ENCODE peak calls at places on chromosomes 12 and 14, in seven cellular contexts. One of them, this sample, is unnamed. For H3K4me1, the result is how much of the 10 kb centered on the place peaks cover.

GRCh38 chr12:79420146-79420618 is 270.6 kb downstream of the PAWR start:
- DNase-seq in Panc1: peak
- DNase-seq in tibial nerve: no peak
- DNase-seq in hepatocyte: peak
- DNase-seq in CD4-positive, CD25-positive, alpha-beta regulatory T cell: no peak
- DNase-seq in A549: peak
- DNase-seq in heart left ventricle: no peak
- DNase-seq in this sample: peak

GRCh38 chr14:93991212-93991611 is 5.9 kb upstream of the CCDC197 start:
- DNase-seq in heart left ventricle: no peak
- DNase-seq in tibial nerve: no peak
- DNase-seq in hepatocyte: no peak
- DNase-seq in Panc1: no peak
- DNase-seq in A549: no peak
- DNase-seq in CD4-positive, CD25-positive, alpha-beta regulatory T cell: no peak
- DNase-seq in this sample: no peak

GRCh38 chr14:55446127-55446736 is 5.8 kb upstream of the TBPL2 start:
- DNase-seq in A549: peak
- DNase-seq in tibial nerve: no peak
- DNase-seq in Panc1: no peak
- DNase-seq in CD4-positive, CD25-positive, alpha-beta regulatory T cell: peak
- DNase-seq in heart left ventricle: peak
- DNase-seq in hepatocyte: peak
- DNase-seq in this sample: peak

GRCh38 chr12:102847131-102847530 is 69.9 kb downstream of the PAH start:
- DNase-seq in tibial nerve: no peak
- DNase-seq in Panc1: no peak
- DNase-seq in CD4-positive, CD25-positive, alpha-beta regulatory T cell: no peak
- DNase-seq in A549: no peak
- DNase-seq in hepatocyte: no peak
- DNase-seq in heart left ventricle: no peak
- DNase-seq in this sample: no peak

GRCh38 chr14:30573203-30573814 is 14.4 kb downstream of the G2E3 start:
- DNase-seq in Panc1: no peak
- DNase-seq in tibial nerve: no peak
- DNase-seq in hepatocyte: no peak
- DNase-seq in A549: no peak
- DNase-seq in heart left ventricle: no peak
- DNase-seq in CD4-positive, CD25-positive, alpha-beta regulatory T cell: no peak
- DNase-seq in this sample: no peak

GRCh38 chr12:58413794-58414193 is 472.4 kb downstream of the ATP23 start:
- DNase-seq in hepatocyte: peak
- DNase-seq in A549: no peak
- DNase-seq in CD4-positive, CD25-positive, alpha-beta regulatory T cell: no peak
- DNase-seq in Panc1: no peak
- DNase-seq in heart left ventricle: no peak
- DNase-seq in tibial nerve: no peak
- DNase-seq in this sample: no peak

GRCh38 chr14:68692916-68693771 is 99.7 kb downstream of the ZFP36L1 start:
- DNase-seq in Panc1: no peak
- DNase-seq in A549: no peak
- DNase-seq in tibial nerve: no peak
- DNase-seq in hepatocyte: no peak
- DNase-seq in heart left ventricle: no peak
- DNase-seq in CD4-positive, CD25-positive, alpha-beta regulatory T cell: no peak
- DNase-seq in this sample: no peak

GRCh38 chr14:35044939-35045797 is 904 bp upstream of the FAM177A1 start:
- DNase-seq in A549: no peak
- DNase-seq in tibial nerve: no peak
- DNase-seq in Panc1: no peak
- DNase-seq in hepatocyte: peak
- DNase-seq in CD4-positive, CD25-positive, alpha-beta regulatory T cell: peak
- DNase-seq in heart left ventricle: no peak
- DNase-seq in this sample: no peak

GRCh38 chr14:104598461-104599273 is 5.9 kb downstream of the TMEM179 start:
- DNase-seq in Panc1: no peak
- DNase-seq in A549: no peak
- DNase-seq in heart left ventricle: peak
- DNase-seq in tibial nerve: no peak
- DNase-seq in hepatocyte: no peak
- DNase-seq in CD4-positive, CD25-positive, alpha-beta regulatory T cell: no peak
- DNase-seq in this sample: no peak

GRCh38 chr12:6944381-6945186 is 762 bp downstream of the C12orf57 start:
- DNase-seq in CD4-positive, CD25-positive, alpha-beta regulatory T cell: peak
- DNase-seq in heart left ventricle: peak
- DNase-seq in hepatocyte: peak
- DNase-seq in Panc1: peak
- DNase-seq in A549: peak
- DNase-seq in tibial nerve: peak
- DNase-seq in this sample: peak

GRCh38 chr14:38837333-38838048 is 265.5 kb downstream of the SEC23A start:
- DNase-seq in CD4-positive, CD25-positive, alpha-beta regulatory T cell: no peak
- DNase-seq in heart left ventricle: no peak
- DNase-seq in hepatocyte: no peak
- DNase-seq in tibial nerve: no peak
- DNase-seq in Panc1: no peak
- DNase-seq in A549: no peak
- DNase-seq in this sample: no peak

GRCh38 chr14:28577187-28577586 is 189.4 kb upstream of the FOXG1 start:
- DNase-seq in Panc1: no peak
- DNase-seq in tibial nerve: no peak
- DNase-seq in heart left ventricle: no peak
- DNase-seq in hepatocyte: no peak
- DNase-seq in A549: no peak
- DNase-seq in CD4-positive, CD25-positive, alpha-beta regulatory T cell: no peak
- DNase-seq in this sample: no peak

GRCh38 chr14:76715927-76716200 is 45.4 kb upstream of the VASH1 start:
- DNase-seq in A549: no peak
- DNase-seq in CD4-positive, CD25-positive, alpha-beta regulatory T cell: no peak
- DNase-seq in heart left ventricle: no peak
- DNase-seq in hepatocyte: no peak
- DNase-seq in Panc1: no peak
- DNase-seq in tibial nerve: no peak
- DNase-seq in this sample: no peak

GRCh38 chr14:48140804-48141203 is 465.4 kb upstream of the MDGA2 start:
- DNase-seq in CD4-positive, CD25-positive, alpha-beta regulatory T cell: no peak
- DNase-seq in A549: no peak
- DNase-seq in heart left ventricle: no peak
- DNase-seq in tibial nerve: no peak
- DNase-seq in hepatocyte: no peak
- DNase-seq in Panc1: no peak
- DNase-seq in this sample: no peak

GRCh38 chr12:16347391-16348298 is at the start of gene MGST1:
- DNase-seq in tibial nerve: peak
- DNase-seq in heart left ventricle: peak
- DNase-seq in A549: peak
- DNase-seq in CD4-positive, CD25-positive, alpha-beta regulatory T cell: no peak
- DNase-seq in Panc1: no peak
- DNase-seq in hepatocyte: peak
- DNase-seq in this sample: peak

GRCh38 chr14:30445394-30445793 is 113.6 kb upstream of the G2E3 start:
- DNase-seq in A549: no peak
- DNase-seq in tibial nerve: no peak
- DNase-seq in CD4-positive, CD25-positive, alpha-beta regulatory T cell: no peak
- DNase-seq in Panc1: no peak
- DNase-seq in hepatocyte: no peak
- DNase-seq in heart left ventricle: no peak
- DNase-seq in this sample: no peak

GRCh38 chr12:80282226-80282625 is 161.8 kb upstream of the PTPRQ start:
- DNase-seq in CD4-positive, CD25-positive, alpha-beta regulatory T cell: no peak
- DNase-seq in heart left ventricle: no peak
- DNase-seq in hepatocyte: no peak
- DNase-seq in tibial nerve: no peak
- DNase-seq in A549: no peak
- DNase-seq in Panc1: no peak
- DNase-seq in this sample: no peak

GRCh38 chr14:83607682-83608081 is 1922.3 kb upstream of the FLRT2 start:
- DNase-seq in Panc1: no peak
- DNase-seq in CD4-positive, CD25-positive, alpha-beta regulatory T cell: no peak
- DNase-seq in heart left ventricle: no peak
- DNase-seq in A549: no peak
- DNase-seq in hepatocyte: no peak
- DNase-seq in tibial nerve: no peak
- DNase-seq in this sample: no peak

GRCh38 chr12:131987552-131987951 is 37.8 kb downstream of the EP400 start:
- DNase-seq in hepatocyte: no peak
- DNase-seq in tibial nerve: no peak
- DNase-seq in CD4-positive, CD25-positive, alpha-beta regulatory T cell: no peak
- DNase-seq in Panc1: no peak
- DNase-seq in heart left ventricle: no peak
- DNase-seq in A549: no peak
- DNase-seq in this sample: no peak

GRCh38 chr12:131988054-131988796 is 38.5 kb downstream of the EP400 start:
- DNase-seq in hepatocyte: no peak
- DNase-seq in tibial nerve: no peak
- DNase-seq in heart left ventricle: no peak
- DNase-seq in CD4-positive, CD25-positive, alpha-beta regulatory T cell: no peak
- DNase-seq in Panc1: no peak
- DNase-seq in A549: no peak
- DNase-seq in this sample: no peak

GRCh38 chr12:131986361-131986760 is 36.6 kb downstream of the EP400 start:
- DNase-seq in A549: no peak
- DNase-seq in heart left ventricle: no peak
- DNase-seq in Panc1: no peak
- DNase-seq in tibial nerve: no peak
- DNase-seq in CD4-positive, CD25-positive, alpha-beta regulatory T cell: no peak
- DNase-seq in hepatocyte: no peak
- DNase-seq in this sample: no peak

GRCh38 chr12:131985145-131985875 is 35.6 kb downstream of the EP400 start:
- DNase-seq in heart left ventricle: no peak
- DNase-seq in Panc1: no peak
- DNase-seq in tibial nerve: no peak
- DNase-seq in A549: no peak
- DNase-seq in CD4-positive, CD25-positive, alpha-beta regulatory T cell: no peak
- DNase-seq in hepatocyte: no peak
- DNase-seq in this sample: no peak

GRCh38 chr12:131986847-131987398 is 37.2 kb downstream of the EP400 start:
- DNase-seq in tibial nerve: no peak
- DNase-seq in A549: no peak
- DNase-seq in heart left ventricle: no peak
- DNase-seq in hepatocyte: no peak
- DNase-seq in Panc1: no peak
- DNase-seq in CD4-positive, CD25-positive, alpha-beta regulatory T cell: no peak
- DNase-seq in this sample: no peak
- H3K4me1 ChIP-seq in tibial nerve: under half
- H3K4me1 ChIP-seq in A549: under half
- H3K4me1 ChIP-seq in heart left ventricle: under half
- H3K4me1 ChIP-seq in hepatocyte: under half
- H3K4me1 ChIP-seq in Panc1: under half
- H3K4me1 ChIP-seq in CD4-positive, CD25-positive, alpha-beta regulatory T cell: under half
- H3K4me1 ChIP-seq in this sample: under half

DNA sequence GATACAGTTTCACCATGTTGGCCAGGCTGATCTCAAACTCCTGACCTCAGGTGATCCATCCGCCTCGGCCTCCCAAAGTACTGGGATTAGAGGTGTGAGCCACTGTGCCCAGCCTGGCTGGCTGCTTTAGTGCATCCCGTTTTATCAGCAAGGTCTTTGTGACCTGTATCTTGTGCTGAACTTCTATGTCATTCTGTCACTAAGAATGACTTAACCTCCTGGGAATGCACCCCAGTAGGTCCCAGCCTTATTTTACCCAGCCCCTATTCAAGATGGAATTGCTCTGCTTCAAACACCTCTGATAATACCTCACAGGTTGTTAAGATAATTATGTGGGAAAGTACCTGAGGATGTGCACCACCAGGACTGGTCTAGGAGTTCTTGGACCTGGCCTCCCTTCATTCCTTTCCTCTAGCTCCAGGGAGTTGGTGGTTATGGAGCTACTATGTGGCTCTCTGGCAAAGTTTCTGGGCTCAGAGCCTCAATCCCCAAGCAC is 26.1 kb upstream of the JPH4 start:
- DNase-seq in CD4-positive, CD25-positive, alpha-beta regulatory T cell: no peak
- DNase-seq in heart left ventricle: no peak
- DNase-seq in A549: no peak
- DNase-seq in Panc1: no peak
- DNase-seq in tibial nerve: no peak
- DNase-seq in hepatocyte: peak
- DNase-seq in this sample: no peak
- H3K4me1 ChIP-seq in CD4-positive, CD25-positive, alpha-beta regulatory T cell: under half
- H3K4me1 ChIP-seq in heart left ventricle: under half
- H3K4me1 ChIP-seq in A549: under half
- H3K4me1 ChIP-seq in Panc1: under half
- H3K4me1 ChIP-seq in tibial nerve: under half
- H3K4me1 ChIP-seq in hepatocyte: under half
- H3K4me1 ChIP-seq in this sample: under half

GRCh38 chr12:130074661-130075406 is 87.4 kb upstream of the FZD10 start:
- DNase-seq in Panc1: no peak
- DNase-seq in heart left ventricle: no peak
- DNase-seq in tibial nerve: no peak
- DNase-seq in hepatocyte: no peak
- DNase-seq in A549: no peak
- DNase-seq in CD4-positive, CD25-positive, alpha-beta regulatory T cell: no peak
- DNase-seq in this sample: no peak

GRCh38 chr12:130076752-130077151 is 85.5 kb upstream of the FZD10 start:
- DNase-seq in heart left ventricle: no peak
- DNase-seq in CD4-positive, CD25-positive, alpha-beta regulatory T cell: no peak
- DNase-seq in A549: no peak
- DNase-seq in hepatocyte: no peak
- DNase-seq in Panc1: no peak
- DNase-seq in tibial nerve: no peak
- DNase-seq in this sample: no peak

GRCh38 chr12:130075497-130076076 is 86.7 kb upstream of the FZD10 start:
- DNase-seq in hepatocyte: no peak
- DNase-seq in heart left ventricle: no peak
- DNase-seq in Panc1: no peak
- DNase-seq in CD4-positive, CD25-positive, alpha-beta regulatory T cell: no peak
- DNase-seq in tibial nerve: no peak
- DNase-seq in A549: no peak
- DNase-seq in this sample: no peak

GRCh38 chr12:130076126-130076525 is 86.1 kb upstream of the FZD10 start:
- DNase-seq in CD4-positive, CD25-positive, alpha-beta regulatory T cell: no peak
- DNase-seq in A549: no peak
- DNase-seq in Panc1: no peak
- DNase-seq in hepatocyte: no peak
- DNase-seq in tibial nerve: no peak
- DNase-seq in heart left ventricle: no peak
- DNase-seq in this sample: no peak

DNA sequence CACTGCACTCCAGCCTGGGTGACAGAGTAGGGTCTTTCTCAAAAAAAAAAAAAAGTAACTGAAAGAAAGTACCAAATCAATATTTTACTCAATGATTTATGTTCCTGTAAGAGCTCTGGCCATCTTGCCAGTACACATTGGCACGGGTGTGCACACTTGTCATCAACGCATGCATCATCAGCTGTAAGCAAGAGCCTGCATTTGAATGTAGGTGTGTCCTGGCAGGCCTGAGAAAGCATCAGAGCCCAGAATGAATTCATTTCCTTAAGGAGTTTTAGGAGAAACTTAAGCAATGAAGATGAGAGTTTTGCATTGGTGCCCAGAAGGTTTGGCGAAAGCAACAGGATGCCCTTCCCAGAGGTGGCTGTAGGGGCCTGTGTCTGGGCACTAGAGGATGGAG is 88.5 kb upstream of the FZD10 start:
- DNase-seq in A549: no peak
- DNase-seq in CD4-positive, CD25-positive, alpha-beta regulatory T cell: no peak
- DNase-seq in heart left ventricle: no peak
- DNase-seq in Panc1: no peak
- DNase-seq in tibial nerve: no peak
- DNase-seq in hepatocyte: no peak
- DNase-seq in this sample: no peak
- H3K4me1 ChIP-seq in A549: under half
- H3K4me1 ChIP-seq in CD4-positive, CD25-positive, alpha-beta regulatory T cell: under half
- H3K4me1 ChIP-seq in heart left ventricle: under half
- H3K4me1 ChIP-seq in Panc1: under half
- H3K4me1 ChIP-seq in tibial nerve: under half
- H3K4me1 ChIP-seq in hepatocyte: under half
- H3K4me1 ChIP-seq in this sample: under half

GRCh38 chr12:53200458-53201169 is 6.4 kb downstream of the ITGB7 start:
- DNase-seq in Panc1: no peak
- DNase-seq in CD4-positive, CD25-positive, alpha-beta regulatory T cell: peak
- DNase-seq in A549: no peak
- DNase-seq in heart left ventricle: no peak
- DNase-seq in hepatocyte: no peak
- DNase-seq in tibial nerve: no peak
- DNase-seq in this sample: no peak
- H3K4me1 ChIP-seq in Panc1: under half
- H3K4me1 ChIP-seq in CD4-positive, CD25-positive, alpha-beta regulatory T cell: half or more
- H3K4me1 ChIP-seq in A549: under half
- H3K4me1 ChIP-seq in heart left ventricle: under half
- H3K4me1 ChIP-seq in hepatocyte: under half
- H3K4me1 ChIP-seq in tibial nerve: under half
- H3K4me1 ChIP-seq in this sample: under half